ENCODE peak calls at places on chromosomes 11 and 22, in eight cellular contexts. K is endothelial cell; Q is choroid plexus epithelial cell; V is Calu3; B is progenitor cell of endocrine pancreas; D is cardiac fibroblast; N is A549; A is activated CD8-positive, alpha-beta T cell treated with anti-CD3 and anti-CD28 coated beads for 36 hours. M is an unnamed sample.

GRCh38 chr11:113874096-113874919 is 1.1 kb downstream of the USP28 start:
- DNase-seq in N (no peak), D (peak; percentile 12), K (no peak), B (no peak), Q (peak; percentile 27), V (no peak), A (no peak), M (no peak)

GRCh38 chr11:86940122-86940777 is 14.9 kb downstream of the FZD4 start:
- DNase-seq in N (no peak), Q (peak; percentile 94), V (no peak), K (peak; percentile 16), A (no peak), D (peak; percentile 91), B (no peak), M (peak; percentile 40)

GRCh38 chr11:117096140-117096972 is 1.9 kb downstream of the SIK3 start:
- DNase-seq in B (no peak), Q (peak; percentile 19), V (no peak), A (peak; percentile 52), D (peak; percentile 28), K (no peak), N (peak; percentile 56), M (no peak)

GRCh38 chr22:30245181-30245984 is 1.2 kb downstream of the LIF start:
- DNase-seq in K (no peak), A (peak; percentile 56), V (no peak), D (no peak), N (no peak), B (no peak), Q (no peak), M (peak; percentile 27)

GRCh38 chr11:59069082-59069481 is 17.0 kb upstream of the GLYATL1B start:
- DNase-seq in B (no peak), N (no peak), K (no peak), V (no peak), D (no peak), A (no peak), Q (no peak), M (no peak)

GRCh38 chr11:110128161-110128560 is 35.0 kb downstream of the ZC3H12C start:
- DNase-seq in B (no peak), A (no peak), Q (peak; percentile 82), D (peak; percentile 44), V (no peak), N (no peak), K (no peak), M (peak; percentile 3)

GRCh38 chr22:46826438-46826837 is 64.0 kb downstream of the TBC1D22A start:
- DNase-seq in A (no peak), V (no peak), K (no peak), D (no peak), B (no peak), Q (no peak), N (no peak), M (no peak)

GRCh38 chr11:94653561-94653960 is 86.4 kb downstream of the PIWIL4 start:
- DNase-seq in A (no peak), B (no peak), V (no peak), Q (no peak), N (no peak), D (no peak), K (no peak), M (no peak)

GRCh38 chr11:2522636-2523255 is 77.9 kb downstream of the KCNQ1 start:
- DNase-seq in N (no peak), K (peak; percentile 1), D (no peak), Q (no peak), V (no peak), B (peak; percentile 6), A (no peak), M (no peak)

GRCh38 chr11:67291481-67292381 is 2.6 kb downstream of the ANKRD13D start:
- DNase-seq in K (no peak), V (no peak), N (no peak), Q (no peak), B (no peak), D (no peak), A (no peak), M (no peak)

GRCh38 chr22:30635273-30636225 is at the start of gene SLC35E4:
- DNase-seq in Q (peak; percentile 93), B (peak; percentile 83), D (peak; percentile 95), A (peak; percentile 97), K (peak; percentile 94), N (peak; percentile 86), V (peak; percentile 94), M (peak; percentile 98)

GRCh38 chr22:24410110-24410856 is 17.1 kb upstream of the ADORA2A start:
- DNase-seq in A (peak; percentile 71), B (no peak), K (no peak), N (no peak), V (no peak), Q (peak; percentile 57), D (peak; percentile 37), M (no peak)

GRCh38 chr11:72012091-72012630 is 13.5 kb downstream of the IL18BP start:
- DNase-seq in N (no peak), Q (no peak), K (no peak), D (no peak), A (no peak), V (no peak), B (no peak), M (no peak)

GRCh38 chr11:72010529-72011233 is 12.0 kb downstream of the IL18BP start:
- DNase-seq in Q (no peak), K (no peak), V (no peak), D (no peak), B (no peak), N (no peak), A (no peak), M (no peak)

GRCh38 chr11:72013765-72014711 is 15.3 kb downstream of the IL18BP start:
- DNase-seq in V (no peak), A (no peak), N (no peak), D (peak; percentile 22), K (no peak), B (no peak), Q (no peak), M (no peak)

GRCh38 chr11:72014761-72015320 is 16.1 kb downstream of the IL18BP start:
- DNase-seq in B (no peak), A (no peak), Q (no peak), D (no peak), K (no peak), N (no peak), V (no peak), M (no peak)

GRCh38 chr11:72012897-72013721 is 14.4 kb downstream of the IL18BP start:
- DNase-seq in D (peak; percentile 71), A (no peak), B (no peak), Q (peak; percentile 87), N (peak; percentile 59), V (no peak), K (no peak), M (no peak)
- TF ChIP-seq CTCF in D (no peak), A (no peak), B (no peak), Q (no peak), N (no peak), V (no peak), K (no peak), M (no peak)

GRCh38 chr22:43846966-43847365 is 15.3 kb downstream of the SULT4A1 start:
- DNase-seq in N (no peak), A (no peak), B (no peak), K (no peak), V (no peak), Q (no peak), D (no peak), M (no peak)

GRCh38 chr22:43850529-43850928 is 11.8 kb downstream of the SULT4A1 start:
- DNase-seq in B (no peak), D (no peak), N (no peak), K (no peak), A (no peak), Q (no peak), V (no peak), M (no peak)

GRCh38 chr22:43849731-43850130 is 12.6 kb downstream of the SULT4A1 start:
- DNase-seq in V (no peak), B (no peak), Q (no peak), K (no peak), N (no peak), D (no peak), A (no peak), M (no peak)

GRCh38 chr22:43847376-43848289 is 14.7 kb downstream of the SULT4A1 start:
- DNase-seq in Q (no peak), K (no peak), V (no peak), D (no peak), A (no peak), N (no peak), B (no peak), M (no peak)

GRCh38 chr22:43848366-43849171 is 13.7 kb downstream of the SULT4A1 start:
- DNase-seq in D (peak; percentile 33), A (no peak), K (peak; percentile 50), N (peak; percentile 16), V (no peak), Q (peak; percentile 65), B (no peak), M (no peak)
- TF ChIP-seq CTCF in D (peak; percentile 49), A (no peak), K (no peak), N (peak; percentile 31), V (peak; percentile 37), Q (peak; percentile 72), B (peak; percentile 71), M (peak; percentile 39)

DNA sequence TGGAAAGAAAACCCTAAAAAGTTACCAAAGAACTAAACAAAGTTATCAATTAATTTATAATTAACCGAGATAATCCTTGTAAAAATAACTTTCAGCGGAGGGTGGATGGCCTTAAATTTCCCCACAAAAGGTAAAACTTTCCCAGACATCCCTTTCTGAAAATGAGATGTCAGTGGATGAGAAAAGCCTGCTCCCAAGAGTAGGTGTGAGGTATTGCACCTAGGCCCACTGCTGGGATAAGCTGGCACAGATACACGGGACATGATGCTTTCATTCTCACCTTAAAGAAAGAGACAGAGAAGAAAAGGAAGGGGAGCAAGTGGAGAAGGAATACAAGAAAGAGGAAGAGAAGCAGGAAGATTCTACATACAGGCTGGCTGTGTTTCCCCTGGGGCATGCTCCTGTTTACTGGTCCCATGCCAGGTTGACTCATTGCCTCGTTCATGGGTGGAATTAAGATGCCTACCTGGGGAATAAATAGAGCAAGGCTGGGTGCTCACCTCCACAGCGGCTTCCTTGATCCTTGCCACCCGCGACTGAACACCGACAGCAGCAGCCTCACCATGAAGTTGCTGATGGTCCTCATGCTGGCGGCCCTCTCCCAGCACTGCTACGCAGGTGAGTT is at the start of gene SCGB2A2:
- DNase-seq in V (peak; percentile 9), A (no peak), Q (peak; percentile 4), N (no peak), K (no peak), B (no peak), D (no peak), M (no peak)
- TF ChIP-seq CTCF in V (peak; percentile 51), A (peak; percentile 34), Q (peak; percentile 38), N (peak; percentile 15), K (no peak), B (peak; percentile 36), D (peak; percentile 46), M (no peak)

GRCh38 chr11:88338223-88338661 is 706 bp upstream of the CTSC start:
- DNase-seq in B (no peak), V (peak; percentile 48), D (peak; percentile 88), Q (peak; percentile 89), A (peak; percentile 78), K (no peak), N (peak; percentile 57), M (peak; percentile 4)

GRCh38 chr11:88345408-88345807 is 7.9 kb upstream of the CTSC start:
- DNase-seq in Q (peak; percentile 69), B (no peak), K (no peak), N (no peak), V (no peak), D (peak; percentile 36), A (peak; percentile 40), M (no peak)

GRCh38 chr11:88344869-88345268 is 7.3 kb upstream of the CTSC start:
- DNase-seq in K (no peak), V (no peak), A (no peak), D (no peak), Q (peak; percentile 42), B (no peak), N (no peak), M (no peak)

GRCh38 chr11:88340366-88340930 is 2.9 kb upstream of the CTSC start:
- DNase-seq in B (no peak), V (no peak), A (no peak), N (no peak), D (no peak), Q (peak; percentile 33), K (no peak), M (no peak)

GRCh38 chr11:88341852-88342251 is 4.3 kb upstream of the CTSC start:
- DNase-seq in Q (no peak), N (peak; percentile 6), B (no peak), D (no peak), V (no peak), A (peak; percentile 22), K (no peak), M (peak; percentile 16)
- TF ChIP-seq CTCF in Q (no peak), N (no peak), B (peak; percentile 34), D (no peak), V (no peak), A (no peak), K (no peak), M (peak; percentile 12)

M was measured in nephron progenitor cell.